ENCODE peak calls at places on chromosomes 5 and 9, in five cellular contexts. L is mammary epithelial cell, M is neuronal stem cell, P is A549, S is H9. Z is an unnamed sample.

GRCh38 chr9:87862536-87863268 is 20.0 kb upstream of the SPATA31E1 start:
- DNase-seq in S (no peak), M (no peak), P (peak; percentile 73), L (peak; percentile 90), Z (no peak)

GRCh38 chr5:139482050-139482889 is at the start of gene STING1:
- DNase-seq in S (no peak), P (no peak), L (peak; percentile 97), M (no peak), Z (peak; percentile 76)

GRCh38 chr9:106980551-106981101 is 117.7 kb downstream of the ZNF462 start:
- DNase-seq in S (no peak), M (no peak), P (no peak), L (no peak), Z (no peak)

GRCh38 chr5:99037668-99038067 is 108.9 kb upstream of the CHD1 start:
- DNase-seq in P (no peak), M (no peak), S (peak; percentile 52), L (no peak), Z (peak; percentile 40)

GRCh38 chr5:92513067-92513466 is 1068.0 kb downstream of the NR2F1-AS1 start:
- DNase-seq in L (peak; percentile 89), S (no peak), M (no peak), P (peak; percentile 7), Z (no peak)

GRCh38 chr9:108687360-108687981 is 168.3 kb downstream of the ACTL7B start:
- DNase-seq in M (no peak), L (peak; percentile 50), S (no peak), P (no peak), Z (no peak)

GRCh38 chr5:121693864-121694263 is 157.8 kb upstream of the FTMT start:
- DNase-seq in M (no peak), P (peak; percentile 17), S (peak; percentile 34), L (peak; percentile 42), Z (no peak)

GRCh38 chr5:157574456-157575095 is 999 bp downstream of the ADAM19 start:
- DNase-seq in L (no peak), P (no peak), S (no peak), M (no peak), Z (no peak)

GRCh38 chr9:93297659-93298497 is 113.9 kb downstream of the WNK2 start:
- DNase-seq in S (peak; percentile 57), M (no peak), L (no peak), P (no peak), Z (no peak)

GRCh38 chr5:43940562-43940961 is 337.6 kb downstream of the NNT start:
- DNase-seq in P (no peak), M (no peak), S (no peak), L (no peak), Z (no peak)

GRCh38 chr5:3428355-3428754 is 167.3 kb upstream of the IRX1 start:
- DNase-seq in M (no peak), L (no peak), P (no peak), S (peak; percentile 54), Z (no peak)

GRCh38 chr9:124652203-124652992 is 118.7 kb downstream of the NR6A1 start:
- DNase-seq in M (no peak), P (peak; percentile 75), S (no peak), L (peak; percentile 96), Z (no peak)

GRCh38 chr5:4576161-4576748 is 563.9 kb upstream of the ADAMTS16 start:
- DNase-seq in M (no peak), L (no peak), S (no peak), P (no peak), Z (no peak)

GRCh38 chr9:105901514-105902109 is 207.3 kb downstream of the TMEM38B start:
- DNase-seq in M (peak; percentile 56), P (peak; percentile 52), L (peak; percentile 37), S (peak; percentile 78), Z (peak; percentile 66)

GRCh38 chr5:50415912-50416311 is 25.2 kb downstream of the EMB start:
- DNase-seq in P (no peak), M (no peak), S (no peak), L (no peak), Z (no peak)

GRCh38 chr5:176501333-176501732 is 35.9 kb downstream of the RNF44 start:
- DNase-seq in P (no peak), M (no peak), L (peak; percentile 64), S (no peak), Z (no peak)

GRCh38 chr5:56607551-56607950 is 207.8 kb upstream of the MAP3K1 start:
- DNase-seq in M (no peak), P (no peak), L (peak; percentile 33), S (no peak), Z (no peak)

GRCh38 chr9:4680750-4681149 is 1.4 kb downstream of the CDC37L1 start:
- DNase-seq in M (no peak), P (no peak), S (no peak), L (peak; percentile 29), Z (peak; percentile 34)

GRCh38 chr5:90606539-90606938 is 47.9 kb downstream of the ADGRV1 start:
- DNase-seq in M (no peak), P (peak; percentile 26), S (no peak), L (peak; percentile 4), Z (peak; percentile 45)

GRCh38 chr5:64958757-64959391 is 190.1 kb downstream of the CWC27 start:
- DNase-seq in M (no peak), S (no peak), L (no peak), P (peak; percentile 35), Z (peak; percentile 5)

GRCh38 chr9:130894546-130894945 is 2.1 kb downstream of the QRFP start:
- DNase-seq in L (no peak), P (no peak), M (no peak), S (no peak), Z (no peak)

GRCh38 chr9:128434340-128434739 is 13.7 kb downstream of the CERCAM start:
- DNase-seq in M (no peak), S (no peak), L (no peak), P (no peak), Z (no peak)

GRCh38 chr9:91495450-91495849 is 71.8 kb upstream of the NFIL3 start:
- DNase-seq in L (peak; percentile 86), M (no peak), S (no peak), P (no peak), Z (no peak)

GRCh38 chr9:91492237-91492636 is 68.6 kb upstream of the NFIL3 start:
- DNase-seq in M (no peak), S (no peak), P (no peak), L (no peak), Z (no peak)

GRCh38 chr9:91494751-91495150 is 71.1 kb upstream of the NFIL3 start:
- DNase-seq in P (no peak), M (no peak), L (no peak), S (no peak), Z (no peak)

GRCh38 chr9:91500509-91501011 is 76.9 kb upstream of the NFIL3 start:
- DNase-seq in L (peak; percentile 71), S (no peak), P (peak; percentile 83), M (no peak), Z (peak; percentile 66)

DNA sequence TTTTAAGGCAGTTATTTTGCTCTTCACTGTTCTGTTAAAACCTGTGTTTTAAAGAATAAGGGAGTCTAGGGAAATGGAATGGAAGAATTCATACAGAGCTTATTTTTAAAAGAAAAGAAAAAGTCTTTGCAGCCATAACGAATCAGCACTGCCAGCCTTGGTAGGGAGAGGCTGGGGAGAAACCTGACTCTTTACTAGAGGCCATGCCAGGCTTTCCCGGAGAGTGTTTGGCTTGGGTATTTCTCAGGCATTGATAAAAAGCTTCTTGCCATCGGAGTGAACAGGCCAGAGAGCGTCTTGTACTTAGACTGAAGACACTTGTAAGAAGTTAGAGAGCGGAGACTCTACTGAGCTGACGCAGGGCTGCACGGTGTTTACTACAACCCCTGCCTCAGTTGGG is 72.7 kb upstream of the NFIL3 start:
- DNase-seq in S (no peak), P (no peak), L (no peak), M (no peak), Z (no peak)
- H3K4me2 ChIP-seq in S (no peak overlapping the region), P (no peak overlapping the region), L (no peak overlapping the region), M (no peak overlapping the region), Z (no peak overlapping the region)

DNA sequence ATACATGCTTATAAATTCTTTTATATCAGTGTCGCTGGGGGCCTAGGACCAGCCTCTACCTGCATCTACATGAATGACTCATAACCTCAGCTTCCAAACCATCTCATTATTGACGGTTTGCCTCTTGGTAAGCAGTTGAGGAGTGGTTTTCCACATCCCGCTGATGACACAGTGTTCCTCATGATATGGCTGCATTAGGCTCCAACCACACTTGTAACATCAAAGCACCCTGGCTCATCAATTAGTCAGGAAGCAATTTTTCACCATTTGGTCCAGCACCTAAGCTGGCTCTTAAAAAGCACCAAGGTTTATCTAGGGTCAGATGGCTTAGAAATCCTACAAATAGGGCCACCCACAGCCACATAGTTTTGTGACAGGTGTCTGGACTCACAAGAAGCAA is 402.4 kb downstream of the ARHGEF28 start:
- DNase-seq in M (no peak), P (no peak), S (no peak), L (peak; percentile 96), Z (no peak)
- H3K4me2 ChIP-seq in M (no peak overlapping the region), P (no peak overlapping the region), S (no peak overlapping the region), L (peak overlapping the region; percentile 76), Z (no peak overlapping the region)

GRCh38 chr5:125602184-125602583 is 821.0 kb upstream of the GRAMD2B start:
- DNase-seq in M (no peak), L (no peak), S (no peak), P (no peak), Z (no peak)

GRCh38 chr5:125595095-125595494 is 828.1 kb upstream of the GRAMD2B start:
- DNase-seq in S (no peak), M (no peak), P (no peak), L (no peak), Z (no peak)

GRCh38 chr5:125595845-125596244 is 827.4 kb upstream of the GRAMD2B start:
- DNase-seq in L (no peak), P (no peak), S (no peak), M (no peak), Z (no peak)

GRCh38 chr5:125592856-125593255 is 830.4 kb upstream of the GRAMD2B start:
- DNase-seq in S (no peak), P (no peak), M (no peak), L (no peak), Z (no peak)

GRCh38 chr5:125597338-125597737 is 825.9 kb upstream of the GRAMD2B start:
- DNase-seq in P (no peak), L (peak; percentile 14), M (no peak), S (no peak), Z (no peak)
- H3K4me2 ChIP-seq in P (no peak overlapping the region), L (no peak overlapping the region), M (no peak overlapping the region), S (no peak overlapping the region), Z (no peak overlapping the region)

GRCh38 chr5:158948376-158948775 is 151.3 kb downstream of the EBF1 start:
- DNase-seq in S (no peak), P (no peak), M (no peak), L (no peak), Z (no peak)

GRCh38 chr5:158951951-158952545 is 147.7 kb downstream of the EBF1 start:
- DNase-seq in P (no peak), M (no peak), S (peak; percentile 36), L (no peak), Z (no peak)

GRCh38 chr5:158953929-158954534 is 145.7 kb downstream of the EBF1 start:
- DNase-seq in M (no peak), S (no peak), P (no peak), L (no peak), Z (no peak)

GRCh38 chr5:158952951-158953350 is 146.8 kb downstream of the EBF1 start:
- DNase-seq in M (no peak), S (no peak), L (no peak), P (no peak), Z (no peak)

DNA sequence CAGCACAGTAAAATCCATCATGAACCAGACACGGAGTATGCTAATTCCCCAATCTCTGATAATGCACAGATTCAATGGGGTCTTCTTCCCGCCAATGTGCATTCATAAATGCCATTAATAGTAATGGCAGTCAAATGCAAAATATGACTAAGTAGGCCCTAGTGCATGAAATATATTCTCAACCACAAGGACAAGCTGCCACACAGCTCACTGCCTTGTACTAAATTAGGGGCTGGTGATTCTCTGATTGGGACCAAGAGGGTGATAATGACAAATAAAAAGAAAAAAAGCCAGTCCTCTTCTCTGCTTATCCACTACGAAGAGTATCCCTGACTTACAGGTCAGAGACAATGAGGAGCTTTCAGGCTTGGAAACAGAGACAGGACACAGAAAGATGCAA is 148.3 kb downstream of the EBF1 start:
- DNase-seq in M (peak; percentile 15), L (no peak), P (no peak), S (no peak), Z (no peak)
- H3K4me2 ChIP-seq in M (no peak overlapping the region), L (no peak overlapping the region), P (no peak overlapping the region), S (peak overlapping the region; percentile 8), Z (no peak overlapping the region)